ENCODE peak calls at places on chromosomes 16 and 17, in seven cellular contexts. G is upper lobe of right lung, R is mucosa of descending colon, D is left ventricle myocardium inferior, O is neural progenitor cell, P is A549, J is thoracic aorta. H is an unnamed sample.

GRCh38 chr17:7367918-7368596 is 12.8 kb upstream of the TNK1 start:
- DNase-seq in G (no peak), R (no peak), D (no peak), O (no peak), P (no peak), J (no peak), H (no peak)

GRCh38 chr17:71273451-71273850 is 847.4 kb upstream of the SOX9 start:
- DNase-seq in G (no peak), R (no peak), D (no peak), O (no peak), P (no peak), J (no peak), H (no peak)

GRCh38 chr16:82655315-82655714 is 28.5 kb downstream of the CDH13 start:
- DNase-seq in G (no peak), R (no peak), D (no peak), O (no peak), P (no peak), J (no peak), H (peak)

GRCh38 chr16:10808850-10809249 is 9.7 kb downstream of the TVP23A start:
- DNase-seq in G (no peak), R (no peak), D (no peak), O (no peak), P (no peak), J (no peak), H (no peak)

GRCh38 chr16:48607056-48607825 is 2.7 kb downstream of the N4BP1 start:
- DNase-seq in G (no peak), R (peak), D (no peak), O (peak), P (no peak), J (no peak), H (peak)

GRCh38 chr17:69597898-69598692 is 183.6 kb downstream of the MAP2K6 start:
- DNase-seq in G (no peak), R (no peak), D (no peak), O (no peak), P (no peak), J (no peak), H (peak)

GRCh38 chr17:67076290-67076689 is 31.9 kb downstream of the CACNG1 start:
- DNase-seq in G (no peak), R (no peak), D (no peak), O (no peak), P (no peak), J (no peak), H (no peak)

GRCh38 chr17:30360396-30360795 is 18.3 kb upstream of the CPD start:
- DNase-seq in G (no peak), R (no peak), D (no peak), O (no peak), P (no peak), J (no peak), H (no peak)

GRCh38 chr17:45168991-45169752 is 7.5 kb downstream of the HEXIM2 start:
- DNase-seq in G (no peak), R (no peak), D (no peak), O (no peak), P (no peak), J (no peak), H (no peak)

GRCh38 chr16:88798772-88799455 is 4.7 kb upstream of the CDT1 start:
- DNase-seq in G (no peak), R (no peak), D (no peak), O (no peak), P (no peak), J (no peak), H (no peak)

GRCh38 chr17:16072031-16072430 is 72.4 kb downstream of the TTC19 start:
- DNase-seq in G (no peak), R (no peak), D (no peak), O (no peak), P (no peak), J (no peak), H (no peak)

GRCh38 chr16:15954814-15955151 is 5.4 kb downstream of the ABCC1 start:
- DNase-seq in G (no peak), R (no peak), D (no peak), O (no peak), P (no peak), J (peak), H (peak)

GRCh38 chr17:10114931-10115535 is 83.4 kb downstream of the GAS7 start:
- DNase-seq in G (peak), R (peak), D (peak), O (no peak), P (peak), J (peak), H (peak)

GRCh38 chr17:83069571-83069906 is 9.9 kb upstream of the METRNL start:
- DNase-seq in G (no peak), R (no peak), D (no peak), O (no peak), P (no peak), J (no peak), H (no peak)

GRCh38 chr17:44222112-44222869 is 2.8 kb upstream of the UBTF start:
- DNase-seq in G (peak), R (peak), D (peak), O (peak), P (peak), J (no peak), H (peak)

GRCh38 chr17:79401704-79402075 is 209.2 kb downstream of the RBFOX3 start:
- DNase-seq in G (no peak), R (no peak), D (no peak), O (no peak), P (no peak), J (no peak), H (no peak)

GRCh38 chr17:63279498-63280230 is 166.4 kb downstream of the CYB561 start:
- DNase-seq in G (no peak), R (no peak), D (no peak), O (no peak), P (no peak), J (no peak), H (peak)

GRCh38 chr17:48006936-48007703 is 30.5 kb downstream of the COPZ2 start:
- DNase-seq in G (no peak), R (no peak), D (no peak), O (no peak), P (no peak), J (no peak), H (no peak)

GRCh38 chr16:20799599-20799998 is 6.7 kb downstream of the ERI2 start:
- DNase-seq in G (no peak), R (no peak), D (no peak), O (peak), P (no peak), J (no peak), H (peak)

GRCh38 chr16:75043175-75043937 is 44.5 kb downstream of the ZNRF1 start:
- DNase-seq in G (no peak), R (no peak), D (no peak), O (no peak), P (no peak), J (no peak), H (peak)

GRCh38 chr17:59329558-59330313 is 1.7 kb upstream of the YPEL2 start:
- DNase-seq in G (peak), R (peak), D (peak), O (peak), P (peak), J (no peak), H (peak)

GRCh38 chr17:75693500-75694481 is 26.7 kb downstream of the SAP30BP start:
- DNase-seq in G (peak), R (peak), D (peak), O (peak), P (peak), J (no peak), H (peak)

GRCh38 chr16:49085689-49086088 is 195.9 kb downstream of the CBLN1 start:
- DNase-seq in G (no peak), R (no peak), D (no peak), O (no peak), P (no peak), J (no peak), H (no peak)

GRCh38 chr17:69282002-69282401 is 44.9 kb downstream of the ABCA5 start:
- DNase-seq in G (no peak), R (no peak), D (no peak), O (no peak), P (no peak), J (no peak), H (no peak)

GRCh38 chr16:49952386-49952785 is 72.6 kb upstream of the CNEP1R1 start:
- DNase-seq in G (no peak), R (no peak), D (no peak), O (no peak), P (no peak), J (no peak), H (peak)

GRCh38 chr17:9274119-9274445 is 252.8 kb downstream of the NTN1 start:
- DNase-seq in G (no peak), R (no peak), D (no peak), O (no peak), P (no peak), J (no peak), H (no peak)

DNA sequence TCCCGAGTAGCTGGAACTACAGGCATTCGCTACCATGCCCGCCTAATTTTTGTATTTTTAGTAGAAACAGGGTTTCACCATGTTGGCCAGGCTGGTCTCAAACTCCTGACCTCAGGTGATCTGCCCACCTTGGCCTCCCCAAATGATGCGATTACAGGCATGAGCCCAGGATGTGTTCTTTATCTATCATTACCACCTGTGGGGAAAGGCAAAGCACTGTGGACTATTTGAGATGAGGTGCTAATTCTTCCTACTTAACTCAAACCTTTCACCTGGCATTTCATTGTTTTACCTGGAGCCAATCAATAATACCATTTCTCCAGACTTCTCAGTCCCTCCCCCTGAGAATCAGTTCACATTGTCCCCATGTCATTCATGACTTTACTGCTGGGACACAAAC is 20.4 kb upstream of the PPM1D start:
- DNase-seq in G (no peak), R (no peak), D (no peak), O (no peak), P (no peak), J (no peak), H (no peak)
- TF ChIP-seq CTCF in G (no peak), R (no peak), D (no peak), O (no peak), P (no peak), J (no peak), H (no peak)

DNA sequence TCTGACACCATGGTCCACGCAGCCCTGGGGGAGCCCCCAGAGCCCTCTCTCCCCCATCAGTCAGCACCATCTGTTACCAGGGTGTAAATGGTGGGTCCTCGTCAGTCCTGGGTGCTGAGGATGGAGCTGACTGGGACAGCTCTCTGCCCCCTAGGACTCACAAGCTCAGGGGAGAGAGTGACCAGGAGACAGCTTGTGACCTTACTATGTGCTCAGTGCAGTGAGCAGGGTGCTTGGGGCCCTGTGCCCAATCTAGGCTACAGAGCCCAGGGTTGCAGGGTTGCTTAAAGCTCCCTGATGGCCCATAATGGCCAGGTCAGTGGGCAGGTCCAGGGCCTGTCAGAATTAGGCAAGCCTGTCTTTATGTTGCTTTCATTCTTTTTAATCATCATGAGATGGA is 11.3 kb downstream of the MMP2 start:
- DNase-seq in G (no peak), R (no peak), D (no peak), O (no peak), P (no peak), J (no peak), H (no peak)
- H3K4me3 ChIP-seq in G (no peak), R (no peak), D (no peak), O (no peak), P (no peak), J (no peak), H (no peak)

GRCh38 chr17:56809106-56809819 is 24.5 kb downstream of the C17orf67 start:
- DNase-seq in G (no peak), R (no peak), D (no peak), O (no peak), P (no peak), J (no peak), H (no peak)
- TF ChIP-seq CTCF in G (no peak), R (no peak), D (no peak), O (no peak), P (no peak), J (no peak), H (no peak)

GRCh38 chr16:13852827-13853226 is 67.1 kb upstream of the ERCC4 start:
- DNase-seq in G (no peak), R (no peak), D (no peak), O (no peak), P (no peak), J (no peak), H (no peak)

GRCh38 chr16:13856398-13856797 is 63.6 kb upstream of the ERCC4 start:
- DNase-seq in G (no peak), R (no peak), D (no peak), O (no peak), P (no peak), J (no peak), H (no peak)

GRCh38 chr16:13858873-13859580 is 60.9 kb upstream of the ERCC4 start:
- DNase-seq in G (no peak), R (no peak), D (no peak), O (no peak), P (no peak), J (no peak), H (no peak)

DNA sequence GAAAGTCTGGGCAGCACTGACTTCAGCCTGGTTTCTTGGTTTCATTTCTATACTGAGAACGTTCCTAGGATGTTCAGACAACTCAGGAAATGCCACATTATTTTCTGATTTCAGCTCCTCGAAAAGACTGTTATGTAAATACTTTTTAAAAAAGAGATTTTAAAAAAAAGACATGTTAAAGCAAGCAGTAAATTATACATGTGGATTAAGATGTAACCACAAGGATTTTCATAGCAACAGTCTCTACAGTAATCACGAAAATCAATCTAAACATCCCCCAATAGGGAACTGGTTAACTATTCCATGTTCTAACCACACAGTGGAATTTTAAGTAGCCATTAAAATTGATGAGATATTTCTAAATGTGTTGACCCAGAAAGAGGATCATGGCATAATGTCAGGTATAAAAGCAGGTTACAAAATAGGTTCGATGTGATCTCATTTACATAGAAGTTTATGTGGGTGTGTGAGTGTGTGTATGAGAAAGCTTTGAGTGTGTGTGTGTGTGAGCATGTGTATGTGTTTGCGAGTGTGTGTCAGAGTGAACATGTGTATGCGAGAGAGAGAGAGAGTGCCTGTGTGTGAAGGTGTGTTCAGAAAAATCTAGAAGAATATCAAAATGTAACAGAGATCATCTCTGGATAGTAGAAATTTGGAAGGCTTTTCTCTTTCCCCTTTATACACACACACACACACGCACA is 63.0 kb upstream of the ERCC4 start:
- DNase-seq in G (no peak), R (no peak), D (no peak), O (no peak), P (no peak), J (no peak), H (no peak)
- H3K4me3 ChIP-seq in G (no peak), R (no peak), D (no peak), O (no peak), P (no peak), J (peak), H (no peak)

GRCh38 chr16:66636199-66636598 is 31.7 kb downstream of the CMTM3 start:
- DNase-seq in G (no peak), R (no peak), D (no peak), O (no peak), P (no peak), J (no peak), H (no peak)
- TF ChIP-seq CTCF in G (no peak), R (no peak), D (no peak), O (no peak), P (no peak), J (no peak), H (no peak)

H was measured in cardiac fibroblast.